ENCODE peak calls at places on chromosome 16, in five cellular contexts. C is OCI-LY7; F is CD8-positive, alpha-beta T cell; K is cardiac muscle cell; H is tibial artery. Q is an unnamed sample.

GRCh38 chr16:19872179-19872863 is 12.3 kb downstream of the GPRC5B start:
- DNase-seq in H (no peak), K (no peak), C (no peak), F (no peak), Q (peak; percentile 39)

GRCh38 chr16:50310308-50311133 is 44.2 kb downstream of the ADCY7 start:
- DNase-seq in H (no peak), K (no peak), F (peak; percentile 5), C (no peak), Q (no peak)

GRCh38 chr16:77696149-77696548 is 26.2 kb upstream of the NUDT7 start:
- DNase-seq in K (peak; percentile 14), H (no peak), F (no peak), C (no peak), Q (no peak)

GRCh38 chr16:66264311-66265105 is 102.0 kb upstream of the CDH5 start:
- DNase-seq in F (no peak), H (no peak), C (no peak), K (no peak), Q (no peak)

GRCh38 chr16:2529061-2529931 is 1.9 kb downstream of the CEMP1 start:
- DNase-seq in K (no peak), F (no peak), C (no peak), H (no peak), Q (no peak)

GRCh38 chr16:27430923-27431484 is 29.0 kb downstream of the IL21R start:
- DNase-seq in C (peak; percentile 70), H (no peak), K (no peak), F (peak; percentile 12), Q (no peak)

GRCh38 chr16:68272501-68273209 is 8.3 kb downstream of the SLC7A6 start:
- DNase-seq in K (no peak), C (peak; percentile 82), H (no peak), F (peak; percentile 70), Q (no peak)

GRCh38 chr16:50340578-50340977 is 28.2 kb downstream of the BRD7 start:
- DNase-seq in H (no peak), K (no peak), C (no peak), F (no peak), Q (no peak)

GRCh38 chr16:84509032-84509950 is 4.8 kb upstream of the MEAK7 start:
- DNase-seq in K (no peak), F (no peak), H (no peak), C (no peak), Q (no peak)

GRCh38 chr16:79658301-79659001 is 57.9 kb upstream of the MAF start:
- DNase-seq in K (no peak), F (no peak), H (no peak), C (no peak), Q (no peak)

GRCh38 chr16:4340443-4340842 is 10.7 kb downstream of the PAM16 start:
- DNase-seq in C (no peak), H (no peak), K (no peak), F (no peak), Q (no peak)

GRCh38 chr16:9033125-9033830 is 58.2 kb upstream of the HAPSTR1 start:
- DNase-seq in C (peak; percentile 41), K (peak; percentile 62), F (no peak), H (peak; percentile 25), Q (no peak)

GRCh38 chr16:88014954-88015805 is 63.9 kb downstream of the BANP start:
- DNase-seq in K (no peak), F (no peak), C (no peak), H (no peak), Q (no peak)

GRCh38 chr16:87833548-87833947 is 35.8 kb downstream of the SLC7A5 start:
- DNase-seq in H (no peak), C (no peak), K (no peak), F (peak; percentile 5), Q (no peak)

GRCh38 chr16:71882505-71883192 is 1.3 kb downstream of the ZNF821 start:
- DNase-seq in K (peak; percentile 82), C (peak; percentile 90), H (peak; percentile 77), F (peak; percentile 82), Q (peak; percentile 41)

GRCh38 chr16:11301645-11302513 is 20.7 kb upstream of the PRM1 start:
- DNase-seq in K (no peak), H (no peak), C (no peak), F (no peak), Q (no peak)

GRCh38 chr16:49588729-49589384 is 215.3 kb downstream of the C16orf78 start:
- DNase-seq in H (peak; percentile 13), C (no peak), K (no peak), F (no peak), Q (no peak)

GRCh38 chr16:86818701-86819522 is 240.6 kb downstream of the FOXL1 start:
- DNase-seq in K (no peak), H (no peak), F (no peak), C (no peak), Q (no peak)

GRCh38 chr16:3570420-3571062 is 6.7 kb downstream of the NLRC3 start:
- DNase-seq in C (no peak), F (no peak), K (no peak), H (no peak), Q (no peak)

GRCh38 chr16:12763517-12763916 is 40.2 kb downstream of the CPPED1 start:
- DNase-seq in F (no peak), K (no peak), C (no peak), H (no peak), Q (no peak)

GRCh38 chr16:35523991-35524390 is 2064.6 kb downstream of the TP53TG3F start:
- DNase-seq in H (no peak), F (no peak), K (no peak), C (no peak), Q (no peak)

DNA sequence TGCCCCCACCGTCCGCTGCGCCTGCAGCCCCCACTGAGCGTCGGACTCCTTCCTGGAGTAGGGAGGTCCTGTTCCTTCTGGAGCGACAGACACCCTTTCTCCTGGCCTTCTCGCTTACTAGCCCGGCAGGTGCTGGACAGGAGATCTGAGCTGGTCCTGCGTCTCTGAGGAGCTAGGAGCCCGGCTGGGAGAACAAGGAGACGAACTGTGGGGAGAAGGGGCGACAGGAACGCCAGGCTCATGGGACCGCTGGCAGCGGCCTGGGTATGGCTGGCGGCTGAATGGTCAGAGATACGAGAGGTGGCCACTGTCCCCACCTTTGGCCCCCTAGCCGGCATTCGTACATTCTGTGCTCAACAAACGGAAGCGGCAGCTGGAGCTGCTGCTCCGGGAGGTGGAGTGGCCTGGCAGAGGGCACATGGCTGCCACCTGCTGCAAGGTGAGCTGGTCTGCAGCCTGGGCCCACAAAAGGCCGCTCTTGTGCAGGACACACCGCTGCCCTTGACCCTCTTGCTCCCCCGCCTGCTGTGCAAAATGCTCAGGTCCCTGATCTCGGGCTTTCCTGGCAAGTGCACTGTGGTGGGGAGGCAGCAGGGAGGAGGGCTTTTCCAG is 2066.7 kb downstream of the TP53TG3F start:
- DNase-seq in C (no peak), H (no peak), F (no peak), K (no peak), Q (no peak)
- H3K27ac ChIP-seq in C (no peak overlapping the region), H (no peak overlapping the region), F (no peak overlapping the region), K (no peak overlapping the region), Q (no peak overlapping the region)

DNA sequence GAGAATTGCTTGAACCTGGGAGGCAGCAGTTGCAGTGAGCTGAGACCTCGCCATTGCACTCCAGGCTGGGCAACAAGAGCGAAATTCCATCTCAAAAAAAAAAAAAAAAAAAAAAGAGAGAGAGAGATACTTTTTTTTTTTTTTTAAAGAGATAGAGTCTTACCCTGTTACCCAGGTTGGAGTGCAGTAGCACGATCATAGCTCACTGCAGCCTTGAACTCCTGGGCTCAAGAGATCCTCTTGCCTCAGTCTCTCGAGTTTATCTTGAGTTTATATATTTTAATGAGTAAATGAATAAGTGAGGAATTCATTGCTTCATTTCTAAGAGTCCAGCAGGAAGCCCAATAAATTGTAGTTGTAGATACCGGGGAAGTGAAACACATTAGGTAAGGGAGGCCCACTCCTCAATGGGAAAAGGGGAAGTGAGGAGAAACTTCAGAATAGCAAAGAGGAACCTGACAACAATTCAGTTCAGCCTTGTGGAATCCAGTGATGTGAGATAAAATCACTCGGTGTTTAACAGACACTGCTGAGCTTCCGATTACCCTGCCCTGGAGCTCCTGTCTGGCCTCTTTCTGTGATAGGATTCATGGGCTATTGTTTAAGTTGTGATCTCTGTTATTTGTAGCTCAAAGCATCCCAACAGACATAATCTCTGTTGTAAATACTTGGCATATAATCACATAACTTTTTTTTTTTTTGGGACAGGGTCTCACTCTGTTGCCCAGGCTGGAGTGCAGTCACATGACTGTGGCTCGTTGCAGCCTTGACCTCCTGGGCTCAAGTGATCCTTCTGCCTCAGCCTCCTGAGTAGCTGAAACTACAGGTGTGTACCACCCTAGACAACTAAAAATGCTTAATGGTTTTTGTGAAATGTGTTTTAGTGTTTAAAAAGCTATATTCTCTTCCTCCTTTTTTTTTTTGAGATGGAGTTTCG is 15.8 kb upstream of the ITGAM start:
- DNase-seq in C (peak; percentile 79), F (no peak), K (no peak), H (no peak), Q (no peak)
- H3K27ac ChIP-seq in C (peak overlapping the region; percentile 37), F (no peak overlapping the region), K (no peak overlapping the region), H (no peak overlapping the region), Q (no peak overlapping the region)

GRCh38 chr16:29815032-29815721 is 775 bp upstream of the PAGR1 start:
- DNase-seq in H (no peak), K (no peak), F (no peak), C (no peak), Q (no peak)
- H3K27ac ChIP-seq in H (peak overlapping the region; percentile 90), K (peak overlapping the region; percentile 5), F (peak overlapping the region; percentile 86), C (peak overlapping the region; percentile 72), Q (peak overlapping the region; percentile 72)

GRCh38 chr16:85541619-85542547 is 71.2 kb upstream of the GSE1 start:
- DNase-seq in K (no peak), F (no peak), H (no peak), C (no peak), Q (no peak)
- H3K27ac ChIP-seq in K (peak overlapping the region; percentile 8), F (no peak overlapping the region), H (no peak overlapping the region), C (no peak overlapping the region), Q (no peak overlapping the region)

GRCh38 chr16:47374629-47375028 is 86.2 kb downstream of the ITFG1 start:
- DNase-seq in K (no peak), F (no peak), C (no peak), H (no peak), Q (no peak)
- H3K27ac ChIP-seq in K (no peak overlapping the region), F (no peak overlapping the region), C (no peak overlapping the region), H (no peak overlapping the region), Q (no peak overlapping the region)